ENCODE peak calls at places on chromosomes 12 and 14, in ten cellular contexts. H is IMR-90, V is H54, I is A549, N is GM12878, Z is tibial nerve, J is Peyer's patch, R is esophagus squamous epithelium, L is transverse colon, P is HCT116. A is an unnamed sample.

GRCh38 chr12:32107376-32108267 is 975 bp downstream of the BICD1 start:
- DNase-seq in H (peak; percentile 80), V (peak; percentile 30), I (peak; percentile 31), N (no peak), Z (no peak), J (peak; percentile 47), R (no peak), L (peak; percentile 13), P (peak; percentile 16), A (peak; percentile 46)

GRCh38 chr12:27511723-27512045 is 12.3 kb upstream of the PPFIBP1 start:
- DNase-seq in H (no peak), V (no peak), I (no peak), N (no peak), Z (no peak), J (no peak), R (no peak), L (no peak), P (no peak), A (no peak)

GRCh38 chr14:82720431-82720830 is 1186.8 kb upstream of the SEL1L start:
- DNase-seq in H (no peak), V (no peak), I (no peak), N (no peak), Z (no peak), J (no peak), R (no peak), L (no peak), P (no peak), A (no peak)

GRCh38 chr14:35240233-35240632 is 51.9 kb upstream of the PSMA6 start:
- DNase-seq in H (no peak), V (no peak), I (no peak), N (no peak), Z (no peak), J (no peak), R (no peak), L (no peak), P (no peak), A (no peak)

GRCh38 chr14:95185452-95186392 is 28.4 kb upstream of the DICER1 start:
- DNase-seq in H (peak; percentile 19), V (no peak), I (no peak), N (no peak), Z (peak; percentile 23), J (no peak), R (no peak), L (peak; percentile 53), P (no peak), A (peak; percentile 85)

GRCh38 chr14:101590062-101590461 is 28.8 kb downstream of the DIO3 start:
- DNase-seq in H (no peak), V (no peak), I (no peak), N (no peak), Z (no peak), J (no peak), R (no peak), L (no peak), P (no peak), A (no peak)

GRCh38 chr14:76584271-76584702 is 177.0 kb upstream of the VASH1 start:
- DNase-seq in H (no peak), V (no peak), I (no peak), N (no peak), Z (no peak), J (no peak), R (no peak), L (no peak), P (no peak), A (no peak)

GRCh38 chr14:97920201-97920600 is 1123.0 kb downstream of the VRK1 start:
- DNase-seq in H (no peak), V (no peak), I (no peak), N (no peak), Z (no peak), J (no peak), R (no peak), L (no peak), P (no peak), A (no peak)

GRCh38 chr12:127416796-127417195 is 850.2 kb upstream of the TMEM132C start:
- DNase-seq in H (peak; percentile 23), V (peak; percentile 15), I (no peak), N (no peak), Z (no peak), J (no peak), R (no peak), L (no peak), P (no peak), A (no peak)

GRCh38 chr14:105987563-105987962 is 461.2 kb downstream of the TMEM121 start:
- DNase-seq in H (no peak), V (no peak), I (no peak), N (no peak), Z (no peak), J (no peak), R (no peak), L (no peak), P (no peak), A (no peak)

GRCh38 chr12:64618953-64619590 is 8.8 kb downstream of the RASSF3 start:
- DNase-seq in H (peak; percentile 78), V (no peak), I (no peak), N (peak; percentile 77), Z (no peak), J (no peak), R (no peak), L (no peak), P (no peak), A (peak; percentile 9)

GRCh38 chr12:123384318-123384993 is 524 bp downstream of the KMT5A start:
- DNase-seq in H (no peak), V (no peak), I (no peak), N (no peak), Z (no peak), J (peak; percentile 60), R (no peak), L (no peak), P (no peak), A (peak; percentile 77)
- TF ChIP-seq POLR2A in H (no peak), V (no peak), I (no peak), N (no peak), Z (no peak), J (no peak), R (no peak), L (no peak), P (no peak), A (peak; percentile 43)

DNA sequence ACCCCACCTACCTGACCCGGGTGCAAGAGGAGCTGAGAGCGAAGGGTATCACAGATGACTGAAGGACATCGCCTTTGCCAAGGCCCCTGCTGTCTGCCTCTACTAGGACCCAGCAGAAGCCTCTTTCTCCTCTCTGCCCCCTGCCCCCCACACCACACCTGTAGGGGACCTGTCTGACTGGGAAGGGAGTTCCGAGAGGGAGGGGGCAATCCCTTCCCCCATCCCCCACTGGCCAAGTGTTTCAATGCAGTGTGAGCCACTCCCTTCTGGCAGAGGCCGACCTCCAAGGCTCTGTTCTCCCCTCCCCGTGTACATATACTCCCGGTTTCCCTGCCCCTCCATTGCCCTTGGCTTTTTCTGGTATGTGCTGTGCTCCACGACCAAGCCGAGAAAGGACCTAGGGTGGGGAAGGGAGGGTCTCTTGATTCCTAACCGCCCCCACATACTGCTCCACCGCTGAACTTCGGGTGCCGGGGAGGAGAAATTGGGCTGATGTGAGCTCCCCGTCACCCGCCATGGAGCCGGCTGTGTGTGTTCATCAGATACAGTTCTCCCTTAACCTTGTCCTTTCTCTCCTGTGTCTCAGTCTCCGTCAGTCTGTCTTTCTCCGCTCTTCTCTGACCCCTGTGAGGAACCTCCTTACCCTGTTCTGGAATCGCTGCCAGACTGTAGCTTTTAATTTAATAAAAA is 2.0 kb upstream of the ARHGEF25 start:
- DNase-seq in H (no peak), V (no peak), I (no peak), N (no peak), Z (no peak), J (no peak), R (no peak), L (no peak), P (no peak), A (no peak)
- TF ChIP-seq POLR2A in H (no peak), V (no peak), I (no peak), N (no peak), Z (no peak), J (no peak), R (no peak), L (no peak), P (no peak), A (no peak)

GRCh38 chr14:37599527-37600368 is 4.3 kb downstream of the TTC6 start:
- DNase-seq in H (no peak), V (no peak), I (no peak), N (no peak), Z (no peak), J (no peak), R (no peak), L (no peak), P (no peak), A (no peak)
- TF ChIP-seq POLR2A in H (no peak), V (no peak), I (no peak), N (no peak), Z (no peak), J (no peak), R (no peak), L (peak; percentile 30), P (no peak), A (no peak)

GRCh38 chr12:15886372-15887042 is 4.3 kb downstream of the STRAP start:
- DNase-seq in H (no peak), V (no peak), I (no peak), N (no peak), Z (no peak), J (no peak), R (no peak), L (no peak), P (no peak), A (no peak)

GRCh38 chr12:15879413-15879812 is 2.8 kb upstream of the STRAP start:
- DNase-seq in H (no peak), V (no peak), I (no peak), N (no peak), Z (no peak), J (no peak), R (no peak), L (no peak), P (no peak), A (no peak)

GRCh38 chr12:15883536-15883935 is 1.3 kb downstream of the STRAP start:
- DNase-seq in H (peak; percentile 20), V (no peak), I (no peak), N (no peak), Z (no peak), J (no peak), R (no peak), L (no peak), P (no peak), A (peak; percentile 16)

GRCh38 chr12:15880721-15881120 is 1.5 kb upstream of the STRAP start:
- DNase-seq in H (no peak), V (no peak), I (no peak), N (no peak), Z (no peak), J (no peak), R (no peak), L (no peak), P (no peak), A (peak; percentile 42)

DNA sequence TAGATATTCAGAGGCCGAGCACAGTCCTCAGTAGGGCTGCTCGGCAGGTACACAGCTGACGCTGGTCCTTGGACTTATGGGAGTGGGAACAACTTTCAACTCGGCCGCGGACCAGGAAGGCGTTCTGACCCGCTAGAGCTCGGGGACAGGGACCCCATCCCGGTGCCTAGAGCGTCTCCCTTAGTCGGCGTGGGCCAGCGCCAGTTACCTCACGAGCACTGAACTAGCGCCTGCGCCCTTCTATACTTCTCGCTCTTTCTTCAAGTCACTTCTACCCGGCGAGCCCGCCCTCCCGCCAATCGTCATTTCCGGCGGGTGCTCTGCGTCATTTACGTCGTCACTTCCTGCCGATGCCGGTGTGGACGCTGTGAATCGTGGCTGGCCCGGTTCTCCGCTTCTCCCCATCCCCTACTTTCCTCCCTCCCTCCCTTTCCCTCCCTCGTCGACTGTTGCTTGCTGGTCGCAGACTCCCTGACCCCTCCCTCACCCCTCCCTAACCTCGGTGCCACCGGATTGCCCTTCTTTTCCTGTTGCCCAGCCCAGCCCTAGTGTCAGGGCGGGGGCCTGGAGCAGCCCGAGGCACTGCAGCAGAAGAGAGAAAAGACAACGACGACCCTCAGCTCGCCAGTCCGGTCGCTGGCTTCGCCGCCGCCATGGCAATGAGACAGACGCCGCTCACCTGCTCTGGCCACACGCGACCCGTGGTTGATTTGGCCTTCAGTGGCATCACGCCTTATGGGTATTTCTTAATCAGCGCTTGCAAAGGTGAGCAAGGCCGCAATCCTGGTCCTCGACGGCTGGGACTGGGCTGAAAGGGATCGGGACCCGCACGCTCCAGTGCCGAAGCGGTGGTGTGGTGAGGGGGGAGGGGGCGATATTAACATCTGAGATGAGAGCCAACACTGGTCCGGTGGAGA is at the start of gene STRAP:
- DNase-seq in H (peak; percentile 97), V (peak; percentile 74), I (peak; percentile 89), N (peak; percentile 88), Z (peak; percentile 95), J (peak; percentile 98), R (peak; percentile 81), L (peak; percentile 97), P (peak; percentile 94), A (peak; percentile 99)
- TF ChIP-seq POLR2A in H (peak; percentile 95), V (peak; percentile 94), I (peak; percentile 97), N (peak; percentile 94), Z (peak; percentile 99), J (peak; percentile 96), R (no peak), L (peak; percentile 99), P (peak; percentile 98), A (peak; percentile 100)

A was measured in erythroblast.